ENCODE peak calls at places on chromosomes 13 and 19, in ten cellular contexts. M is ascending aorta, V is lower lobe of right lung, R is A549, G is pancreas, Z is endothelial cell of umbilical vein, U is stomach, P is suprapubic skin, W is SJSA1, I is body of pancreas. T is an unnamed sample. For H3K9me3, the result is how much of the 10 kb centered on the place peaks cover.

GRCh38 chr13:90352763-90353162 is 994.7 kb upstream of the MIR17HG start:
- DNase-seq in M (no peak), V (no peak), R (no peak), G (no peak), Z (no peak), U (no peak), P (no peak), W (no peak), I (no peak), T (no peak)

GRCh38 chr13:25018729-25019115 is 77.2 kb upstream of the PABPC3 start:
- DNase-seq in M (no peak), V (no peak), R (peak), G (no peak), Z (no peak), U (no peak), P (no peak), W (no peak), I (no peak), T (no peak)

GRCh38 chr13:36163809-36164308 is 32.7 kb upstream of the DCLK1 start:
- DNase-seq in M (peak), V (peak), R (no peak), G (peak), Z (no peak), U (peak), P (no peak), W (peak), I (peak), T (peak)

GRCh38 chr19:30071871-30072270 is 129.8 kb downstream of the URI1 start:
- DNase-seq in M (no peak), V (peak), R (no peak), G (no peak), Z (no peak), U (no peak), P (peak), W (no peak), I (no peak), T (peak)

GRCh38 chr19:39929750-39930149 is 4.7 kb downstream of the FCGBP start:
- DNase-seq in M (no peak), V (no peak), R (no peak), G (no peak), Z (no peak), U (no peak), P (no peak), W (no peak), I (no peak), T (no peak)

GRCh38 chr19:1956868-1957492 is 16.0 kb downstream of the CSNK1G2 start:
- DNase-seq in M (no peak), V (no peak), R (no peak), G (no peak), Z (no peak), U (no peak), P (no peak), W (no peak), I (no peak), T (peak)

GRCh38 chr19:42199440-42200115 is 17.9 kb downstream of the DEDD2 start:
- DNase-seq in M (no peak), V (peak), R (no peak), G (no peak), Z (no peak), U (peak), P (peak), W (no peak), I (peak), T (peak)

GRCh38 chr19:13212759-13213330 is 62.6 kb downstream of the IER2 start:
- DNase-seq in M (no peak), V (peak), R (peak), G (peak), Z (peak), U (peak), P (peak), W (peak), I (peak), T (peak)

GRCh38 chr13:43666403-43666802 is 120.4 kb downstream of the ENOX1 start:
- DNase-seq in M (no peak), V (no peak), R (no peak), G (no peak), Z (no peak), U (no peak), P (no peak), W (no peak), I (no peak), T (no peak)

GRCh38 chr19:56946164-56946563 is 105.6 kb upstream of the PEG3 start:
- DNase-seq in M (no peak), V (no peak), R (no peak), G (no peak), Z (no peak), U (no peak), P (no peak), W (no peak), I (no peak), T (no peak)
- H3K9me3 ChIP-seq in M (under half), V (under half), R (half or more), G (under half), Z (under half), U (half or more), P (under half), W (under half), I (under half), T (under half)

GRCh38 chr19:37413243-37414084 is 42.6 kb downstream of the ZNF527 start:
- DNase-seq in M (no peak), V (no peak), R (peak), G (no peak), Z (peak), U (no peak), P (no peak), W (no peak), I (no peak), T (no peak)

DNA sequence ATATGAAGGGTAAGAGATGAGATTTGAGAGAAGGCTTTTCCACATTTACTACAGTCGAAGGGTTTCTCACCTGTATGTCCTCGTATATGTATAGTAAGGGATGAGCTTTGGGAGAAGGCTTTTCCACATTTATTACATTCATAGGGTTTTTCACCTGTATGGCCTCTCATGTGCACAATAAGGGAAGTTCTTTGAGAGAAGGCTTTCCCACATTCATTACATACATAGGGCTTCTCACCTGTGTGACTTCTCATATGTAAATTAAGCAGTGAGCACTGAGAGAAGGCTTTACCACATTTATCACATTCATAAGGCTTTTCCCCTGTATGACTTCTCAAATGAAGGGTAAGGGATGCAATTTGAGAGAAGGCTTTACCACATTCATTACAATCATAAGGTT is 41.8 kb downstream of the ZNF527 start:
- DNase-seq in M (no peak), V (no peak), R (no peak), G (no peak), Z (no peak), U (no peak), P (no peak), W (no peak), I (no peak), T (no peak)
- H3K9me3 ChIP-seq in M (half or more), V (half or more), R (half or more), G (under half), Z (under half), U (half or more), P (half or more), W (under half), I (under half), T (half or more)

GRCh38 chr19:15612342-15612741 is 2.7 kb upstream of the CYP4F8 start:
- DNase-seq in M (no peak), V (no peak), R (no peak), G (no peak), Z (no peak), U (no peak), P (no peak), W (no peak), I (no peak), T (no peak)
- H3K9me3 ChIP-seq in M (under half), V (under half), R (under half), G (under half), Z (under half), U (under half), P (under half), W (under half), I (under half), T (under half)

GRCh38 chr19:57779220-57779845 is 9.9 kb downstream of the ZNF586 start:
- DNase-seq in M (no peak), V (no peak), R (peak), G (no peak), Z (no peak), U (no peak), P (no peak), W (no peak), I (no peak), T (no peak)

GRCh38 chr19:57773488-57773887 is 4.0 kb downstream of the ZNF586 start:
- DNase-seq in M (no peak), V (no peak), R (no peak), G (no peak), Z (no peak), U (no peak), P (no peak), W (no peak), I (no peak), T (no peak)

GRCh38 chr19:57776764-57777296 is 7.4 kb downstream of the ZNF586 start:
- DNase-seq in M (no peak), V (no peak), R (no peak), G (no peak), Z (no peak), U (no peak), P (no peak), W (no peak), I (no peak), T (no peak)

DNA sequence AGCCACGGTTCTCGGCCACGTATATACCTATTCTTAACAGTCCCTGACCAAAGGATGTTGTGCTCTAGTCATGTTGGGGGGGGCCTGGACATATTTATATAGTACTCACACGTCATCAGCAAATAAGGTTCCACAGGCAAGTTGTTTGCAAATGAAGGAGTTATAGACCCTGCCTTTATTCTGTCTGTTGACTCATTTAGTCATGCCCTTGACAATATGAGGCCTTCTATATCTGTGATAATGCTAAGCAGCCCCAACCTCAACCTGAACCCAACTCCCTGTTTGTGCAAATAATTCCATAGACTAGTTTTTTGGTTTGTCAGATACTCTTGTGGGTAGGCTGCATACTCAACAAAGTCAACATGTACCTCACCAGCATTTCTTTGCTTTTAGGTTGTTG is 8.9 kb downstream of the ZNF586 start:
- DNase-seq in M (no peak), V (no peak), R (no peak), G (no peak), Z (no peak), U (no peak), P (no peak), W (no peak), I (no peak), T (no peak)
- H3K9me3 ChIP-seq in M (half or more), V (half or more), R (half or more), G (under half), Z (under half), U (half or more), P (under half), W (half or more), I (under half), T (under half)

GRCh38 chr13:111516712-111517640 is 196.5 kb downstream of the TEX29 start:
- DNase-seq in M (no peak), V (no peak), R (no peak), G (no peak), Z (no peak), U (no peak), P (no peak), W (no peak), I (no peak), T (no peak)
- H3K9me3 ChIP-seq in M (under half), V (under half), R (under half), G (under half), Z (under half), U (under half), P (under half), W (under half), I (under half), T (under half)

DNA sequence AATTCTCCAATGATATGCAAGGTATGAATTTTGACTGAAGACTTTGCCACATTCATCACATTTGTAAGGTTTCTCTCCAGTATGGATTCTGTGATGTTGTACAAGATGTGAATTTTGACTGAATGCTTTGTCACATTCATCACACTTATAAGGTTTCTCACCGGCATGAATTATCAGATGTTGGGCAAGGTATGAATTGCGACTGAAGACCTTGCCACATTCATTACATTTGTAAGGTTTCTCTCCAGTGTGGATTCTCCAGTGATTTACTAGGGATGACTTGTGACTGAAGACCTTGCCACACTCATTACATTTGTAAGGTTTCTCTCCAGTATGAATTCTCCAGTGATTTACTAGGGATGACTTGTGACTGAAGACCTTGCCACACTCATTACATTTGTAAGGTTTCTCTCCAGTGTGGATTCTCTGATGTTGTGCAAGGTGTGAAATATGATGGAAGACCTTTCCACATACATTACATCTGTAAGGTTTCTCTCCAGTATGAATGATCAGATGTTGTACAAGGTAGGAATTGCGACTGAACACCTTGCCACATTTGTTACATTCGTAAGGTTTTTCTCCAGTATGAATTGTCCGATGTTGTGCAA is 24.8 kb downstream of the ZNF83 start:
- DNase-seq in M (no peak), V (no peak), R (no peak), G (no peak), Z (no peak), U (no peak), P (no peak), W (no peak), I (no peak), T (no peak)
- H3K9me3 ChIP-seq in M (half or more), V (half or more), R (half or more), G (under half), Z (under half), U (half or more), P (under half), W (under half), I (under half), T (under half)

GRCh38 chr13:18993884-18994660 is 187.6 kb downstream of the TUBA3C start:
- DNase-seq in M (no peak), V (no peak), R (no peak), G (peak), Z (no peak), U (peak), P (no peak), W (no peak), I (peak), T (no peak)

GRCh38 chr13:18991054-18991453 is 190.6 kb downstream of the TUBA3C start:
- DNase-seq in M (no peak), V (no peak), R (no peak), G (no peak), Z (no peak), U (no peak), P (no peak), W (no peak), I (no peak), T (no peak)

GRCh38 chr13:18995259-18995873 is 186.3 kb downstream of the TUBA3C start:
- DNase-seq in M (no peak), V (no peak), R (no peak), G (no peak), Z (no peak), U (peak), P (no peak), W (no peak), I (no peak), T (no peak)

GRCh38 chr13:18996221-18996620 is 185.4 kb downstream of the TUBA3C start:
- DNase-seq in M (no peak), V (no peak), R (no peak), G (no peak), Z (no peak), U (no peak), P (no peak), W (no peak), I (no peak), T (no peak)

DNA sequence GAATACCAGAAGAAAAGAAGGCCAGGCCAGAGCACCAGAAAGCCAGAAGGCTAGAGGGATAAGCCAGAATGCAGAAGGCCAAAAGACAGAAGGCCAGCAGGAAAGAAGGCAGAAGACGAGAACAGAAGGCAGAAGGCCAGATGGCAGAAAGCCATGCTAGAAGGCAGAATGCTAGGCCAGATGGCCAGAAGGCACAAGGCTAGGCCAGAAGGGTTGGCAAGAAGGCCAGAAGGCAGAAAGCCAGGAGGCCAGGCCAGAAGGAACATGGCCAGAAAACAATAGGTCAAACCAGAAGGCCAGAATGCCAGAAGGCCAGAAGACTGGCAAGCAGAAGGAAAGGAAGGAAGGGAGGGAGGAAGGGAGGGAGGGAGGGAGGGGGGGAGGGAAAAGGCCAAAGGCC is 188.8 kb downstream of the TUBA3C start:
- DNase-seq in M (no peak), V (no peak), R (no peak), G (peak), Z (no peak), U (peak), P (no peak), W (no peak), I (peak), T (no peak)
- H3K9me3 ChIP-seq in M (under half), V (under half), R (under half), G (under half), Z (under half), U (half or more), P (under half), W (under half), I (under half), T (under half)

DNA sequence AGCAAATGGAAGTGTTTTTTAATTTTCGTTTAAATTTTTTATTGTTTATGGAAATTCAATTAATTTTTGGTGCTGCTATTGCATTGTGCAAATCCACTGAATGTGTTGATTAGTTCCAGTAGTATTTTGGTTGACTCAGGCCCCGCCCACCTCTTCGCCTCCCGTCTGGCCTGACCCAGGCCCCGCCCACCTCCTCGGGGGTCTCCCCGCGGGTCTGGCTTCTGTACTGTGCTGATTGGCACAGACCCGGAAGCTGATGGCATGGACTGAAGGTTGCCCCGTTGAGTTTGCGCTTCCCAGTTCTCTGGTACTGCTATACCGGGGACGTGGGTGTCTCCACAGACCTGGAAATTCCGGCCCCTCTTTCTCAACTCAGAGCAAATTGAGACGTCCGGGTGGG is 14.6 kb downstream of the ZNF701 start:
- DNase-seq in M (no peak), V (no peak), R (no peak), G (no peak), Z (no peak), U (no peak), P (no peak), W (no peak), I (peak), T (no peak)
- H3K9me3 ChIP-seq in M (under half), V (under half), R (half or more), G (under half), Z (under half), U (half or more), P (under half), W (under half), I (under half), T (under half)

GRCh38 chr19:56837492-56837891 is 3.0 kb downstream of the PEG3 start:
- DNase-seq in M (peak), V (peak), R (no peak), G (peak), Z (no peak), U (peak), P (peak), W (no peak), I (peak), T (peak)
- H3K9me3 ChIP-seq in M (under half), V (under half), R (half or more), G (under half), Z (under half), U (half or more), P (under half), W (under half), I (under half), T (under half)